ENCODE peak calls at places on chromosomes 3 and 15, in nine cellular contexts. One of them, this sample, is unnamed.

GRCh38 chr15:45242289-45242688 is 9.7 kb upstream of the SLC28A2 start:
- DNase-seq in HT1080: peak; percentile 3
- DNase-seq in NCI-H2029 treated with DMSO at 0.1 percent for 48 hours: no peak
- DNase-seq in activated CD8-positive, alpha-beta memory T cell treated with anti-CD3 and anti-CD28 coated beads for 24 hours: no peak
- DNase-seq in activated naive CD4-positive, alpha-beta T cell treated with anti-CD3 and anti-CD28 coated beads, Interleukin-2, amount 10 ng/mL, durations not matched to agents 7 days and 5 days: no peak
- DNase-seq in NCI-H187: no peak
- DNase-seq in fibroblast of the conjunctiva: no peak
- DNase-seq in AG08395: no peak
- DNase-seq in SK-N-DZ: no peak
- DNase-seq in this sample: no peak

GRCh38 chr15:66742286-66742685 is 40.2 kb downstream of the SMAD6 start:
- DNase-seq in NCI-H2029 treated with DMSO at 0.1 percent for 48 hours: no peak
- DNase-seq in fibroblast of the conjunctiva: no peak
- DNase-seq in activated naive CD4-positive, alpha-beta T cell treated with anti-CD3 and anti-CD28 coated beads, Interleukin-2, amount 10 ng/mL, durations not matched to agents 7 days and 5 days: no peak
- DNase-seq in AG08395: no peak
- DNase-seq in SK-N-DZ: no peak
- DNase-seq in HT1080: no peak
- DNase-seq in NCI-H187: no peak
- DNase-seq in activated CD8-positive, alpha-beta memory T cell treated with anti-CD3 and anti-CD28 coated beads for 24 hours: no peak
- DNase-seq in this sample: no peak

GRCh38 chr3:58391156-58391865 is 42.3 kb downstream of the PDHB start:
- DNase-seq in activated naive CD4-positive, alpha-beta T cell treated with anti-CD3 and anti-CD28 coated beads, Interleukin-2, amount 10 ng/mL, durations not matched to agents 7 days and 5 days: no peak
- DNase-seq in fibroblast of the conjunctiva: no peak
- DNase-seq in SK-N-DZ: no peak
- DNase-seq in activated CD8-positive, alpha-beta memory T cell treated with anti-CD3 and anti-CD28 coated beads for 24 hours: no peak
- DNase-seq in NCI-H2029 treated with DMSO at 0.1 percent for 48 hours: no peak
- DNase-seq in AG08395: no peak
- DNase-seq in NCI-H187: no peak
- DNase-seq in HT1080: no peak
- DNase-seq in this sample: no peak

GRCh38 chr15:83082730-83083386 is 15.8 kb upstream of the BTBD1 start:
- DNase-seq in activated CD8-positive, alpha-beta memory T cell treated with anti-CD3 and anti-CD28 coated beads for 24 hours: no peak
- DNase-seq in SK-N-DZ: no peak
- DNase-seq in HT1080: no peak
- DNase-seq in activated naive CD4-positive, alpha-beta T cell treated with anti-CD3 and anti-CD28 coated beads, Interleukin-2, amount 10 ng/mL, durations not matched to agents 7 days and 5 days: no peak
- DNase-seq in AG08395: no peak
- DNase-seq in NCI-H187: no peak
- DNase-seq in fibroblast of the conjunctiva: no peak
- DNase-seq in NCI-H2029 treated with DMSO at 0.1 percent for 48 hours: no peak
- DNase-seq in this sample: no peak

GRCh38 chr3:139617656-139618268 is 60.0 kb downstream of the NMNAT3 start:
- DNase-seq in activated naive CD4-positive, alpha-beta T cell treated with anti-CD3 and anti-CD28 coated beads, Interleukin-2, amount 10 ng/mL, durations not matched to agents 7 days and 5 days: no peak
- DNase-seq in NCI-H187: no peak
- DNase-seq in fibroblast of the conjunctiva: no peak
- DNase-seq in AG08395: no peak
- DNase-seq in HT1080: no peak
- DNase-seq in SK-N-DZ: no peak
- DNase-seq in NCI-H2029 treated with DMSO at 0.1 percent for 48 hours: no peak
- DNase-seq in activated CD8-positive, alpha-beta memory T cell treated with anti-CD3 and anti-CD28 coated beads for 24 hours: no peak
- DNase-seq in this sample: no peak

GRCh38 chr3:46416134-46417119 is 9.4 kb downstream of the CCRL2 start:
- DNase-seq in activated naive CD4-positive, alpha-beta T cell treated with anti-CD3 and anti-CD28 coated beads, Interleukin-2, amount 10 ng/mL, durations not matched to agents 7 days and 5 days: no peak
- DNase-seq in HT1080: no peak
- DNase-seq in AG08395: no peak
- DNase-seq in activated CD8-positive, alpha-beta memory T cell treated with anti-CD3 and anti-CD28 coated beads for 24 hours: no peak
- DNase-seq in NCI-H187: no peak
- DNase-seq in NCI-H2029 treated with DMSO at 0.1 percent for 48 hours: peak; percentile 63
- DNase-seq in SK-N-DZ: no peak
- DNase-seq in fibroblast of the conjunctiva: no peak
- DNase-seq in this sample: no peak

GRCh38 chr3:126029241-126029640 is 54.7 kb downstream of the SLC41A3 start:
- DNase-seq in NCI-H2029 treated with DMSO at 0.1 percent for 48 hours: no peak
- DNase-seq in NCI-H187: no peak
- DNase-seq in HT1080: no peak
- DNase-seq in AG08395: no peak
- DNase-seq in SK-N-DZ: no peak
- DNase-seq in activated CD8-positive, alpha-beta memory T cell treated with anti-CD3 and anti-CD28 coated beads for 24 hours: no peak
- DNase-seq in activated naive CD4-positive, alpha-beta T cell treated with anti-CD3 and anti-CD28 coated beads, Interleukin-2, amount 10 ng/mL, durations not matched to agents 7 days and 5 days: no peak
- DNase-seq in fibroblast of the conjunctiva: no peak
- DNase-seq in this sample: no peak

GRCh38 chr3:17014286-17014685 is 129.5 kb downstream of the PLCL2 start:
- DNase-seq in AG08395: no peak
- DNase-seq in NCI-H2029 treated with DMSO at 0.1 percent for 48 hours: no peak
- DNase-seq in SK-N-DZ: no peak
- DNase-seq in fibroblast of the conjunctiva: no peak
- DNase-seq in activated naive CD4-positive, alpha-beta T cell treated with anti-CD3 and anti-CD28 coated beads, Interleukin-2, amount 10 ng/mL, durations not matched to agents 7 days and 5 days: no peak
- DNase-seq in activated CD8-positive, alpha-beta memory T cell treated with anti-CD3 and anti-CD28 coated beads for 24 hours: no peak
- DNase-seq in HT1080: no peak
- DNase-seq in NCI-H187: no peak
- DNase-seq in this sample: no peak

This sample was measured in astrocyte of the cerebellum.